ENCODE peak calls at places on chromosomes 16 and 17, in six cellular contexts. One of them, this sample, is unnamed.

GRCh38 chr16:75244225-75244792 is 7.1 kb downstream of the BCAR1 start:
- ATAC-seq in activated T-cell treated with anti-CD3 and anti-CD28 coated beads, Interleukin-2, amount 50 U/mL, for 4 hours: no peak
- ATAC-seq in T-cell: no peak
- ATAC-seq in heart left ventricle: no peak
- ATAC-seq in Right ventricle myocardium superior: no peak
- ATAC-seq in upper lobe of right lung: peak
- ATAC-seq in this sample: no peak

GRCh38 chr17:8518346-8518745 is 82.7 kb downstream of the NDEL1 start:
- ATAC-seq in activated T-cell treated with anti-CD3 and anti-CD28 coated beads, Interleukin-2, amount 50 U/mL, for 4 hours: no peak
- ATAC-seq in T-cell: no peak
- ATAC-seq in heart left ventricle: no peak
- ATAC-seq in Right ventricle myocardium superior: no peak
- ATAC-seq in upper lobe of right lung: no peak
- ATAC-seq in this sample: no peak

GRCh38 chr17:7656958-7657715 is 6.4 kb downstream of the ATP1B2 start:
- ATAC-seq in activated T-cell treated with anti-CD3 and anti-CD28 coated beads, Interleukin-2, amount 50 U/mL, for 4 hours: no peak
- ATAC-seq in T-cell: no peak
- ATAC-seq in heart left ventricle: peak
- ATAC-seq in Right ventricle myocardium superior: peak
- ATAC-seq in upper lobe of right lung: no peak
- ATAC-seq in this sample: no peak

GRCh38 chr16:48958681-48959080 is 323.0 kb downstream of the CBLN1 start:
- ATAC-seq in activated T-cell treated with anti-CD3 and anti-CD28 coated beads, Interleukin-2, amount 50 U/mL, for 4 hours: no peak
- ATAC-seq in T-cell: no peak
- ATAC-seq in heart left ventricle: peak
- ATAC-seq in Right ventricle myocardium superior: peak
- ATAC-seq in upper lobe of right lung: no peak
- ATAC-seq in this sample: no peak

GRCh38 chr16:28473714-28474265 is 1.7 kb upstream of the NPIPB7 start:
- ATAC-seq in activated T-cell treated with anti-CD3 and anti-CD28 coated beads, Interleukin-2, amount 50 U/mL, for 4 hours: peak
- ATAC-seq in T-cell: no peak
- ATAC-seq in heart left ventricle: no peak
- ATAC-seq in Right ventricle myocardium superior: no peak
- ATAC-seq in upper lobe of right lung: no peak
- ATAC-seq in this sample: peak

GRCh38 chr16:60776311-60776710 is 1259.9 kb downstream of the CDH8 start:
- ATAC-seq in activated T-cell treated with anti-CD3 and anti-CD28 coated beads, Interleukin-2, amount 50 U/mL, for 4 hours: no peak
- ATAC-seq in T-cell: no peak
- ATAC-seq in heart left ventricle: no peak
- ATAC-seq in Right ventricle myocardium superior: no peak
- ATAC-seq in upper lobe of right lung: no peak
- ATAC-seq in this sample: no peak

GRCh38 chr16:55655709-55656694 is at the start of gene SLC6A2:
- ATAC-seq in activated T-cell treated with anti-CD3 and anti-CD28 coated beads, Interleukin-2, amount 50 U/mL, for 4 hours: no peak
- ATAC-seq in T-cell: no peak
- ATAC-seq in heart left ventricle: peak
- ATAC-seq in Right ventricle myocardium superior: peak
- ATAC-seq in upper lobe of right lung: peak
- ATAC-seq in this sample: no peak

GRCh38 chr17:44830359-44831269 is 527 bp upstream of the GJC1 start:
- ATAC-seq in activated T-cell treated with anti-CD3 and anti-CD28 coated beads, Interleukin-2, amount 50 U/mL, for 4 hours: peak
- ATAC-seq in T-cell: peak
- ATAC-seq in heart left ventricle: peak
- ATAC-seq in Right ventricle myocardium superior: peak
- ATAC-seq in upper lobe of right lung: peak
- ATAC-seq in this sample: no peak

GRCh38 chr17:51481370-51481769 is 221.0 kb downstream of the UTP18 start:
- ATAC-seq in activated T-cell treated with anti-CD3 and anti-CD28 coated beads, Interleukin-2, amount 50 U/mL, for 4 hours: no peak
- ATAC-seq in T-cell: no peak
- ATAC-seq in heart left ventricle: no peak
- ATAC-seq in Right ventricle myocardium superior: no peak
- ATAC-seq in upper lobe of right lung: no peak
- ATAC-seq in this sample: no peak

GRCh38 chr16:47481698-47482374 is 20.7 kb downstream of the PHKB start:
- ATAC-seq in activated T-cell treated with anti-CD3 and anti-CD28 coated beads, Interleukin-2, amount 50 U/mL, for 4 hours: no peak
- ATAC-seq in T-cell: no peak
- ATAC-seq in heart left ventricle: no peak
- ATAC-seq in Right ventricle myocardium superior: no peak
- ATAC-seq in upper lobe of right lung: no peak
- ATAC-seq in this sample: peak

GRCh38 chr16:16997349-16997748 is 473.4 kb downstream of the XYLT1 start:
- ATAC-seq in activated T-cell treated with anti-CD3 and anti-CD28 coated beads, Interleukin-2, amount 50 U/mL, for 4 hours: no peak
- ATAC-seq in T-cell: no peak
- ATAC-seq in heart left ventricle: no peak
- ATAC-seq in Right ventricle myocardium superior: no peak
- ATAC-seq in upper lobe of right lung: no peak
- ATAC-seq in this sample: no peak

GRCh38 chr16:63652091-63652490 is 1469.8 kb downstream of the CDH11 start:
- ATAC-seq in activated T-cell treated with anti-CD3 and anti-CD28 coated beads, Interleukin-2, amount 50 U/mL, for 4 hours: no peak
- ATAC-seq in T-cell: no peak
- ATAC-seq in heart left ventricle: no peak
- ATAC-seq in Right ventricle myocardium superior: no peak
- ATAC-seq in upper lobe of right lung: no peak
- ATAC-seq in this sample: no peak

GRCh38 chr16:81620796-81621195 is 158.3 kb upstream of the PLCG2 start:
- ATAC-seq in activated T-cell treated with anti-CD3 and anti-CD28 coated beads, Interleukin-2, amount 50 U/mL, for 4 hours: no peak
- ATAC-seq in T-cell: no peak
- ATAC-seq in heart left ventricle: no peak
- ATAC-seq in Right ventricle myocardium superior: no peak
- ATAC-seq in upper lobe of right lung: no peak
- ATAC-seq in this sample: no peak

GRCh38 chr16:30903002-30903401 is 6.6 kb downstream of the CTF1 start:
- ATAC-seq in activated T-cell treated with anti-CD3 and anti-CD28 coated beads, Interleukin-2, amount 50 U/mL, for 4 hours: no peak
- ATAC-seq in T-cell: peak
- ATAC-seq in heart left ventricle: no peak
- ATAC-seq in Right ventricle myocardium superior: no peak
- ATAC-seq in upper lobe of right lung: no peak
- ATAC-seq in this sample: no peak

GRCh38 chr17:48037036-48037881 is at the start of gene COPZ2:
- ATAC-seq in activated T-cell treated with anti-CD3 and anti-CD28 coated beads, Interleukin-2, amount 50 U/mL, for 4 hours: peak
- ATAC-seq in T-cell: peak
- ATAC-seq in heart left ventricle: peak
- ATAC-seq in Right ventricle myocardium superior: peak
- ATAC-seq in upper lobe of right lung: peak
- ATAC-seq in this sample: peak